ENCODE peak calls at places on chromosomes 16 and 17, in nine cellular contexts. I, C, D, N, L, P, M, H and S are unnamed samples.

GRCh38 chr17:59812139-59812538 is 80.6 kb downstream of the TUBD1 start:
- DNase-seq in I (no peak), C (no peak), D (no peak), N (no peak), L (no peak), P (no peak), M (no peak), H (no peak), S (no peak)

GRCh38 chr17:30950669-30951399 is 20.0 kb upstream of the RNF135 start:
- DNase-seq in I (no peak), C (peak), D (peak), N (no peak), L (no peak), P (peak), M (peak), H (peak), S (peak)

GRCh38 chr17:17890773-17891759 is 54.3 kb upstream of the SREBF1 start:
- DNase-seq in I (peak), C (peak), D (peak), N (no peak), L (peak), P (no peak), M (peak), H (peak), S (peak)

GRCh38 chr17:51764387-51764971 is 394.0 kb downstream of the CA10 start:
- DNase-seq in I (peak), C (peak), D (peak), N (peak), L (no peak), P (peak), M (peak), H (peak), S (peak)

GRCh38 chr16:66188786-66189725 is 177.4 kb upstream of the CDH5 start:
- DNase-seq in I (no peak), C (no peak), D (peak), N (no peak), L (no peak), P (peak), M (peak), H (no peak), S (no peak)

GRCh38 chr17:40058151-40058784 is 4.1 kb upstream of the MED24 start:
- DNase-seq in I (no peak), C (peak), D (peak), N (no peak), L (no peak), P (no peak), M (no peak), H (no peak), S (no peak)

GRCh38 chr17:16925461-16926060 is 46.4 kb downstream of the TNFRSF13B start:
- DNase-seq in I (no peak), C (no peak), D (no peak), N (no peak), L (no peak), P (no peak), M (no peak), H (no peak), S (no peak)

GRCh38 chr16:49443576-49443975 is 70.0 kb downstream of the C16orf78 start:
- DNase-seq in I (no peak), C (no peak), D (no peak), N (no peak), L (no peak), P (no peak), M (no peak), H (no peak), S (no peak)

GRCh38 chr17:8724451-8724850 is 20.2 kb downstream of the CCDC42 start:
- DNase-seq in I (no peak), C (no peak), D (no peak), N (no peak), L (no peak), P (no peak), M (no peak), H (no peak), S (no peak)

GRCh38 chr17:9929873-9930272 is 24.8 kb upstream of the RCVRN start:
- DNase-seq in I (no peak), C (no peak), D (peak), N (no peak), L (no peak), P (no peak), M (no peak), H (no peak), S (no peak)

GRCh38 chr17:4480929-4481898 is 17.5 kb upstream of the SPNS2 start:
- DNase-seq in I (peak), C (no peak), D (no peak), N (no peak), L (no peak), P (no peak), M (no peak), H (no peak), S (no peak)

GRCh38 chr17:50397111-50397918 is at the start of gene LRRC59:
- DNase-seq in I (peak), C (peak), D (peak), N (peak), L (peak), P (peak), M (peak), H (peak), S (peak)

GRCh38 chr16:81401035-81401950 is 43.3 kb upstream of the CMIP start:
- DNase-seq in I (no peak), C (peak), D (peak), N (peak), L (no peak), P (no peak), M (no peak), H (no peak), S (peak)

GRCh38 chr17:69066482-69066881 is 5.8 kb upstream of the ABCA9 start:
- DNase-seq in I (no peak), C (no peak), D (no peak), N (no peak), L (no peak), P (no peak), M (no peak), H (no peak), S (no peak)

GRCh38 chr16:4601317-4602186 is 13.1 kb downstream of the UBALD1 start:
- DNase-seq in I (no peak), C (no peak), D (no peak), N (no peak), L (no peak), P (peak), M (peak), H (no peak), S (no peak)

GRCh38 chr17:40293363-40293762 is 5.7 kb downstream of the CDC6 start:
- DNase-seq in I (no peak), C (no peak), D (no peak), N (no peak), L (no peak), P (no peak), M (peak), H (no peak), S (no peak)

GRCh38 chr17:37506678-37507077 is 17.0 kb downstream of the DUSP14 start:
- DNase-seq in I (no peak), C (peak), D (peak), N (no peak), L (no peak), P (no peak), M (no peak), H (no peak), S (peak)

GRCh38 chr16:20753727-20754126 is 10.1 kb upstream of the ACSM3 start:
- DNase-seq in I (no peak), C (no peak), D (no peak), N (no peak), L (no peak), P (no peak), M (no peak), H (no peak), S (no peak)

GRCh38 chr17:49646391-49647255 is 31.3 kb downstream of the SPOP start:
- DNase-seq in I (no peak), C (peak), D (peak), N (no peak), L (no peak), P (no peak), M (no peak), H (peak), S (peak)

GRCh38 chr17:3693829-3694231 is 2.1 kb downstream of the P2RX5 start:
- DNase-seq in I (no peak), C (no peak), D (no peak), N (no peak), L (no peak), P (no peak), M (no peak), H (no peak), S (no peak)

GRCh38 chr17:28641579-28641978 is 3.4 kb downstream of the BLTP2 start:
- DNase-seq in I (no peak), C (no peak), D (no peak), N (no peak), L (no peak), P (no peak), M (no peak), H (peak), S (no peak)

GRCh38 chr17:57867126-57867525 is 17.3 kb upstream of the MRPS23 start:
- DNase-seq in I (no peak), C (no peak), D (no peak), N (no peak), L (no peak), P (no peak), M (no peak), H (no peak), S (no peak)

GRCh38 chr17:82978765-82979349 is 100.6 kb upstream of the METRNL start:
- DNase-seq in I (peak), C (no peak), D (no peak), N (no peak), L (no peak), P (no peak), M (peak), H (no peak), S (no peak)

GRCh38 chr17:1978396-1978962 is 46.7 kb downstream of the RTN4RL1 start:
- DNase-seq in I (no peak), C (no peak), D (no peak), N (no peak), L (no peak), P (no peak), M (no peak), H (no peak), S (no peak)

GRCh38 chr16:50263060-50263909 is 3.1 kb upstream of the ADCY7 start:
- DNase-seq in I (no peak), C (no peak), D (no peak), N (no peak), L (no peak), P (no peak), M (no peak), H (no peak), S (no peak)

GRCh38 chr17:72152392-72152727 is 31.5 kb downstream of the SOX9 start:
- DNase-seq in I (no peak), C (no peak), D (peak), N (no peak), L (no peak), P (no peak), M (no peak), H (no peak), S (no peak)